ENCODE peak calls at places on chromosomes 3 and 15, in four cellular contexts. P is A549, V is sigmoid colon, J is uterus. W is an unnamed sample.

GRCh38 chr3:46702246-46703012 is 1.2 kb downstream of the TMIE start:
- DNase-seq in P (no peak), V (no peak), J (no peak), W (no peak)

GRCh38 chr3:64717872-64718613 is 30.2 kb upstream of the ADAMTS9 start:
- DNase-seq in P (no peak), J (no peak), V (no peak), W (peak)

GRCh38 chr3:49719214-49719884 is at the start of gene AMIGO3:
- DNase-seq in J (peak), V (peak), P (peak), W (peak)

GRCh38 chr15:31147456-31147855 is 45.9 kb upstream of the TRPM1 start:
- DNase-seq in V (no peak), P (no peak), J (no peak), W (no peak)

GRCh38 chr3:160796813-160797164 is 40.8 kb downstream of the PPM1L start:
- DNase-seq in P (no peak), V (no peak), J (no peak), W (peak)

GRCh38 chr3:72448375-72448823 is 399.8 kb downstream of the SHQ1 start:
- DNase-seq in V (no peak), J (peak), P (no peak), W (no peak)

GRCh38 chr3:46386206-46386605 is 15.5 kb downstream of the CCR5 start:
- DNase-seq in J (no peak), P (no peak), V (no peak), W (peak)

GRCh38 chr3:47385007-47385406 is 4.2 kb downstream of the PTPN23 start:
- DNase-seq in J (no peak), V (no peak), P (no peak), W (no peak)

GRCh38 chr15:78316211-78317077 is 17.0 kb upstream of the SKIC8 start:
- DNase-seq in J (no peak), P (no peak), V (peak), W (no peak)

DNA sequence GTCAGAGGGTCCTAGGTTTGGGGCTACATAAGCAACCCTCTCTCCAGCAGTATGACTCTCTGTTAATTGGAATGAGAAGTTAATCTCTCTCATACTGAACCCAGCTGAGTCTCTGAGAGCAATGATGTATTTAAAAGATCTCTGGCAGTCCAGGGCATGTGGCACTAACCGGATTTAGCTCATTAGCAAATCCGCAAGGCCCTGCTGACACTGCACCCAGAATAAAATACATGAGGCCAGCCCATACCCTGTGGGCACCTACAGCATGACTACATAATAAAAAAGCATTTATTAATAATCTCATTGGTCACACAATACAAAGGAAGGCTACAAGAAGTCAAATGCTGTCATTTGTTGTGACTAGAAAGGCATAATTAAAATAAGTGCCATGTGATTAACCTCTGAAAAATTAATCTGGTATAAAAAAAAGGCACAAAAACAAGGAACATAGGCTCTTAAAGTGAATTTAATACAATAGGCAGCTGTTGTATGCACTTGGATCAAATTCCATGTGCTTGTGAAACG is 381.3 kb downstream of the WDR72 start:
- DNase-seq in J (no peak), P (no peak), V (no peak), W (no peak)
- TF ChIP-seq CTCF in J (no peak), P (no peak), V (no peak), W (no peak)

GRCh38 chr3:187021748-187022402 is 91.5 kb downstream of the ST6GAL1 start:
- DNase-seq in J (no peak), V (no peak), P (no peak), W (peak)

GRCh38 chr3:187017511-187018230 is 87.3 kb downstream of the ST6GAL1 start:
- DNase-seq in V (no peak), J (no peak), P (no peak), W (no peak)

GRCh38 chr3:187020376-187020775 is 90.0 kb downstream of the ST6GAL1 start:
- DNase-seq in V (no peak), P (no peak), J (no peak), W (no peak)

GRCh38 chr3:187016639-187017345 is 86.5 kb downstream of the ST6GAL1 start:
- DNase-seq in V (no peak), P (no peak), J (no peak), W (peak)

DNA sequence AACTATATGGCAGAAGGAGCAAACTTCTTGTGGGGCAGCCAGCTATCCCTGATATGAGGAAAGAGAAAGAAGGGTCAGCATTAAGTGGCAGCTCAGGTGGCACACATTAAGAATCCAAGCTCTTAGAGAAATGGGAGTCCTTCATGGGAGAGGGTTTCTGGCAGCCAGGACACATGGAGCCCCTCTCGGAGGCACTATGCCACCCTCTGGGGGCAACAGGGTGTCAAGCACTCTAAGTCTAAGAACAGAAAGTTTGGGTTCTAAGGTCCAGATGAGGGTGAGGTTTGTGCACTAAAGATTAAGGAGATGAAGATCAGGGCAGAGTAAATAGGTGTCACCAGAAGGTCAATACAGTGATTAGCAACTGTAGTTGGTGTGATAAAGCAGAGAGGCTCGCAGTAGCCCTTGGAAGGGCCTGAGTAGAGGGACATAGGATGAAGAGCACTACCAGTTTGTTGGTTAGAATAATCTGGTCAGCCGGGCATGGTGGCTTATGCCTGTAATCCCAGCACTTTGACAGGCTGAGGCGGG is 89.3 kb downstream of the ST6GAL1 start:
- DNase-seq in P (no peak), V (no peak), J (no peak), W (no peak)
- TF ChIP-seq CTCF in P (no peak), V (no peak), J (no peak), W (no peak)

DNA sequence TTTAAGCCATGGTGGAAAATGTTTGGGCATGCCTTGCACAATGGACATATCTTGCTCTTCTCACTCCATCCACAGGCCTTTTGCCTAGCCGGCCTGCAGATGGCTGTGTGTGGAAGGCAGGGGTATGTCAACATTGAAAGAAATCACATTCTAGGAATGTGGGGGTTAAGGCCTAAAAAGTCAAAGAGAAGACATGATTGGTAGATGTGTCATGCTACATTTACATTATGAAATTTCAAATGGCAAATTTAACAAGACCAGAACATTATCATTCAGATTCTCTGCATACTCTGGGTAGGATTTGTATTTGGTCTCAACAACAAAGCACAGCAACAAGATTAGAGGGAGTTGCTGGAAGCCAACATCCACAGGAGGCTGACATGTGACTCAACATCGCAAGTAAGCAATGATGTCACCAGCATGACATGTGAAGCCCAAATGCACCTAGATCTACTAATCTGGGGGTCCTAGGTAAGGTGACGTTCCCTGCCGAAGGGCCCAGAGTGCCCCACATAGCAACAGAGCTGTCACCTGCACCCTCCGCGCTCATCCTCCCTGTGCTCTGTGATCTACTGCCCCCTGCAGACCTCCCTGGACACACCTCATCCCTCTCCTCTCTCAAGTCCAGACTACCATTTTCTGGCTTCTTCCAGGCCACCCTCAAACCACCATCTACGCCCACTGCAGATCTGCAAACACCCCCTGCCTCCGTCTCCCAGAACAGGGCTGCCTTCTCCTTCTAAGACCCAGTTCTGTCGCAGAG is 39.4 kb downstream of the CLDN18 start:
- DNase-seq in J (no peak), P (no peak), V (no peak), W (no peak)
- TF ChIP-seq CTCF in J (no peak), P (no peak), V (no peak), W (peak)

GRCh38 chr15:75508741-75509532 is 57.4 kb upstream of the SIN3A start:
- DNase-seq in J (no peak), P (peak), V (no peak), W (peak)
- TF ChIP-seq CTCF in J (peak), P (peak), V (peak), W (peak)

DNA sequence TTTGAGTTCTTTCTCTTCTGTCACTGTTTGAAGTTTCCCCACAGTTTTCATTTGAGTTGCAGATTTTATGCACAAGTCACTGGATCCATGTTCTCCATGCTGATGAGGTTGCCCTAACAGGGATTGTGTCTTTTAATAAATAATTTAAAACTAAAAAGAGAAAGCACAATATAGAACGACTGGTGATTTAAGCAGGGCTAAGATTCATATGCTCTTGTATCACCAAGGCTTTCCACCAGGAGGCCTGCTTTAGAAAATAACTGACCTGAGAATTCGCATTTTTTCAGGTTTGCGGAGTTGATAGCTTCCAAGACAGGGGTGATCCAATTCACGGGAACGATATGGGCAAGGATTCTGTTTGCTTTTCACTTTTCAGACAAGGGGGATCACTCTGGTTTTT is 252.0 kb upstream of the VEPH1 start:
- DNase-seq in V (no peak), J (no peak), P (no peak), W (no peak)
- TF ChIP-seq CTCF in V (no peak), J (no peak), P (no peak), W (no peak)

GRCh38 chr3:62211675-62212429 is 161.5 kb downstream of the FEZF2 start:
- DNase-seq in P (peak), V (no peak), J (no peak), W (no peak)
- TF ChIP-seq CTCF in P (no peak), V (peak), J (no peak), W (no peak)